ENCODE peak calls at places on chromosomes 11 and 22, in six cellular contexts. O, E, U, A, M and H are unnamed samples.

GRCh38 chr11:134531331-134532135 is 119.5 kb upstream of the B3GAT1 start:
- DNase-seq in O (no peak), E (no peak), U (no peak), A (no peak), M (no peak), H (no peak)

GRCh38 chr22:22558972-22559603 is at the start of gene PRAME:
- DNase-seq in O (peak), E (peak), U (peak), A (peak), M (peak), H (peak)

GRCh38 chr11:115452245-115452644 is 52.0 kb downstream of the CADM1 start:
- DNase-seq in O (no peak), E (peak), U (no peak), A (no peak), M (no peak), H (peak)

GRCh38 chr11:108826136-108826535 is 161.3 kb downstream of the DDX10 start:
- DNase-seq in O (no peak), E (no peak), U (no peak), A (no peak), M (no peak), H (no peak)

GRCh38 chr11:86063536-86063935 is 5.3 kb downstream of the PICALM start:
- DNase-seq in O (peak), E (no peak), U (no peak), A (no peak), M (no peak), H (no peak)

GRCh38 chr11:97832451-97832850 is 1188.3 kb upstream of the CNTN5 start:
- DNase-seq in O (no peak), E (no peak), U (no peak), A (no peak), M (no peak), H (no peak)

GRCh38 chr22:49873228-49873940 is 19.7 kb downstream of the ZBED4 start:
- DNase-seq in O (no peak), E (no peak), U (no peak), A (no peak), M (no peak), H (no peak)

GRCh38 chr11:8596504-8597046 is 2.5 kb upstream of the STK33 start:
- DNase-seq in O (no peak), E (no peak), U (no peak), A (no peak), M (no peak), H (no peak)

GRCh38 chr22:27100789-27101188 is 443.4 kb downstream of the MIAT start:
- DNase-seq in O (no peak), E (no peak), U (peak), A (no peak), M (no peak), H (no peak)

GRCh38 chr22:45743687-45744086 is 72.1 kb downstream of the ATXN10 start:
- DNase-seq in O (peak), E (no peak), U (no peak), A (no peak), M (no peak), H (no peak)